ENCODE peak calls at places on chromosomes 7 and 10, in four cellular contexts. E, M, P and U are unnamed samples.

GRCh38 chr10:91103384-91104184 is 116.9 kb upstream of the PCGF5 start:
- DNase-seq in E (no peak), P (peak; percentile 91), M (no peak), U (no peak)

GRCh38 chr7:128406147-128406985 is 3.4 kb downstream of the IMPDH1 start:
- DNase-seq in M (no peak), P (peak; percentile 35), E (peak; percentile 60), U (no peak)

GRCh38 chr7:82017334-82017943 is 247.6 kb upstream of the HGF start:
- DNase-seq in E (no peak), M (peak; percentile 9), P (peak; percentile 1), U (peak; percentile 53)

GRCh38 chr7:16067695-16068094 is 353.6 kb downstream of the CRPPA start:
- DNase-seq in E (no peak), M (no peak), P (no peak), U (no peak)

GRCh38 chr7:42006801-42007394 is 230.1 kb downstream of the GLI3 start:
- DNase-seq in E (no peak), P (no peak), M (no peak), U (no peak)

GRCh38 chr7:50660040-50660829 is 95.0 kb upstream of the DDC start:
- DNase-seq in E (peak; percentile 35), P (no peak), M (no peak), U (no peak)

GRCh38 chr10:121708921-121709625 is 110.8 kb upstream of the FGFR2 start:
- DNase-seq in E (no peak), P (no peak), M (no peak), U (no peak)

GRCh38 chr7:1531979-1532455 is 1.5 kb downstream of the MAFK start:
- DNase-seq in M (no peak), P (no peak), E (no peak), U (no peak)

GRCh38 chr7:47091141-47091540 is 490.8 kb downstream of the TNS3 start:
- DNase-seq in P (no peak), E (no peak), M (no peak), U (no peak)

GRCh38 chr10:72126184-72126871 is 38.0 kb upstream of the SPOCK2 start:
- DNase-seq in M (peak; percentile 29), E (no peak), P (peak; percentile 59), U (peak; percentile 65)

GRCh38 chr7:140564643-140565042 is 76.0 kb downstream of the DENND2A start:
- DNase-seq in M (no peak), E (no peak), P (no peak), U (no peak)

GRCh38 chr10:103584216-103585010 is 90.9 kb downstream of the NEURL1 start:
- DNase-seq in E (no peak), M (no peak), P (no peak), U (no peak)

GRCh38 chr10:11685787-11686218 is 56.4 kb upstream of the ECHDC3 start:
- DNase-seq in P (peak; percentile 97), E (no peak), M (peak; percentile 47), U (peak; percentile 95)

GRCh38 chr10:15043674-15044073 is at the start of gene OLAH:
- DNase-seq in M (no peak), E (no peak), P (no peak), U (no peak)

GRCh38 chr7:134298902-134299683 is 17.6 kb downstream of the SLC35B4 start:
- DNase-seq in E (no peak), M (no peak), P (no peak), U (no peak)

GRCh38 chr10:63236113-63236935 is 103.2 kb downstream of the NRBF2 start:
- DNase-seq in M (peak; percentile 44), P (peak; percentile 63), E (no peak), U (peak; percentile 96)

GRCh38 chr10:73883553-73883952 is 9.2 kb upstream of the CAMK2G start:
- DNase-seq in E (no peak), M (no peak), P (no peak), U (no peak)

GRCh38 chr10:10942441-10942840 is 75.2 kb upstream of the CELF2 start:
- DNase-seq in M (no peak), E (no peak), P (no peak), U (no peak)

GRCh38 chr7:76125560-76125959 is 76.1 kb upstream of the SRRM3 start:
- DNase-seq in M (no peak), P (no peak), E (no peak), U (no peak)

GRCh38 chr7:147923841-147924240 is 666.7 kb upstream of the C7orf33 start:
- DNase-seq in M (no peak), P (no peak), E (no peak), U (no peak)
- TF ChIP-seq JUN in M (no peak), P (no peak), E (no peak), U (no peak)

DNA sequence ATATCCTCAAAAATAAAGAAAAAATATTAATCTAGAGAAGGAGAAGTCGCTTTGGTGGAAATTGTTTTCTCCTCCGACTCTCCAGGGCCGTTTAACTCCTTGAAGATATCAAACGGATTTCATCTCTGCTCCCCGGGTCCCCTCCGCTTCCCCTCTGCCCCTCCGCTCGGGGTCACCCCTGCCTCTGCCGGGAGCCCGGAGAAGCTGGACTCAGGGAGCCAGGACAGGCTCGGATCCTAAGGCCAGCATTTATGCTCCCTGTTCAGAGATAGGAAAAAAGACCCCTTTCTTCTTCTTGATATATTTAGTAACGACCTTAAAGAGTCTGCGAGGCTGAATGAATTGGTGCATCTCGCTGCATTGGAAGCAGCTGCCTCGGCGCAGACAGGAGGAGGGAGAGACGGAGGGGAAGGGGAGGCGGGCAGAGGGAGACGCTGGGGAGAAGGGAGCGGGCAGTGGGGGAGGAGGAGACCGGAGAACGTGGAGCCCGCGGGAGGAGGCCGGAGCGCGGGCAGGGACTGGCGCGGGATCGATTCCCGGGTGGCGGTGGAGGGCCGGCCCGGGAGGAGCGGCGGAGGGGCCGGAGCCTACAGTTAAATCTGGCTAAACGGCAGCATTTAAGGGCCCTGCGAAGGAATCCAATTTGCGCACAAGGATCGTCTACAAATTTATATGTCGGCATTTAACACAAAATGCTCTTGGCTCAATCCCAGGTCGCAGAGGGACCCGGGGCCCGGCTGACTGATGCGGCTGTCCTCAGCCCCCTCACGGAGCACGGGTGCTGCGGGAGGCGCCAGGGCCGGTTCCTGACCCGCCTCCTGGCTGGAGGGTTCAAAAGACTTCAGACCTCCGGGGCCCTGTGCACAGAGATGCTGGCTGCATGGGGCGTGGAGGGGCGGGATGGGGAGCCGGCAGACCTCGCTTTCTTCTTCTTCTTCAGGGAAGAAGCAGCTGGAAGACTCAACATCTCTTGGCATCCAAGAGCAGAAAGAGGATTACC is 55.6 kb downstream of the CRTAC1 start:
- DNase-seq in M (no peak), E (peak; percentile 59), P (no peak), U (no peak)
- TF ChIP-seq EZH2 in M (no peak), E (no peak), P (no peak), U (no peak)

GRCh38 chr10:69757553-69758309 is 44.0 kb upstream of the COL13A1 start:
- DNase-seq in M (no peak), P (peak; percentile 21), E (no peak), U (peak; percentile 35)
- TF ChIP-seq JUN in M (no peak), P (no peak), E (no peak), U (no peak)

GRCh38 chr7:98617051-98617959 is at the start of gene NPTX2:
- DNase-seq in P (no peak), E (peak; percentile 92), M (no peak), U (no peak)

GRCh38 chr7:98618786-98619185 is 1.7 kb downstream of the NPTX2 start:
- DNase-seq in P (no peak), M (no peak), E (no peak), U (no peak)

GRCh38 chr7:98619450-98620321 is 2.6 kb downstream of the NPTX2 start:
- DNase-seq in P (no peak), M (peak; percentile 69), E (no peak), U (no peak)

GRCh38 chr7:98616381-98617050 is 569 bp upstream of the NPTX2 start:
- DNase-seq in M (no peak), E (peak; percentile 76), P (no peak), U (no peak)

GRCh38 chr7:98617960-98618418 is 904 bp downstream of the NPTX2 start:
- DNase-seq in M (no peak), E (no peak), P (no peak), U (no peak)
- TF ChIP-seq EZH2 in M (no peak), E (peak; percentile 21), P (no peak), U (peak; percentile 61)

GRCh38 chr7:49563693-49564378 is 209.6 kb upstream of the VWC2 start:
- DNase-seq in E (no peak), P (no peak), M (no peak), U (no peak)

GRCh38 chr7:49564379-49564714 is 209.1 kb upstream of the VWC2 start:
- DNase-seq in E (no peak), M (no peak), P (no peak), U (no peak)
- TF ChIP-seq JUN in E (no peak), M (no peak), P (no peak), U (no peak)

GRCh38 chr7:94655562-94655883 is 410 bp downstream of the SGCE start:
- DNase-seq in M (no peak), E (no peak), P (no peak), U (no peak)

GRCh38 chr7:94655884-94656657 is at the start of gene SGCE:
- DNase-seq in E (peak; percentile 91), M (peak; percentile 65), P (peak; percentile 45), U (peak; percentile 65)

GRCh38 chr7:94656658-94656924 is 658 bp upstream of the SGCE start:
- DNase-seq in M (no peak), E (no peak), P (no peak), U (no peak)

GRCh38 chr7:94656925-94657731 is 1.2 kb upstream of the SGCE start:
- DNase-seq in P (peak; percentile 5), E (peak; percentile 51), M (no peak), U (peak; percentile 55)

GRCh38 chr7:94654764-94655561 is 970 bp downstream of the SGCE start:
- DNase-seq in M (no peak), E (peak; percentile 51), P (no peak), U (peak; percentile 42)
- TF ChIP-seq EZH2 in M (no peak), E (no peak), P (no peak), U (no peak)

GRCh38 chr7:26642416-26642815 is 222.0 kb downstream of the SKAP2 start:
- DNase-seq in M (no peak), P (no peak), E (no peak), U (no peak)
- TF ChIP-seq JUN in M (no peak), P (no peak), E (no peak), U (no peak)

DNA sequence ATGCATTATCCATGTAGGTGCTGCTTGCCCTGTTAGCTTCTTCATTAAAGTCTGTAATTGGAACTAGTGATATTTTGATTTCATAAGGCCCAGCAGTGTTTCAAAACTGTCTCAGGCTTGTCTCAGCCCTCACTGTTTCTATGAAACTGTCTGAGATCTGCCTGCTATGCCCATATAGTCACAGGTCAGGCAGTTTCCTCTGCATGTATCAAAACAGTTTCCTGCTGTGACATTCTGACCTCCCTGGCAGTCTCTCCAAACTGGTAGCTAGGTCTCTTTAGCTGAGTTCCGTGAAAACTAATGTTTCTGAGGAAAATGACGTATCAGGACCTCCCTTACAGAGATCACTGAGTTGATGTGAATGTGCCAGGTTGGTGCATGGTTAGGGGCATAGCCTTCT is 18.9 kb upstream of the SEMA3D start:
- DNase-seq in E (no peak), P (no peak), M (no peak), U (peak; percentile 66)
- TF ChIP-seq EZH2 in E (no peak), P (no peak), M (no peak), U (no peak)